ENCODE peak calls at places on chromosome 9, in five cellular contexts. W is NCI-H2029 treated with DMSO at 0.1 percent for 48 hours, B is Right ventricle myocardium superior, C is NCI-H345, K is endodermal cell. Z is an unnamed sample.

GRCh38 chr9:92917176-92917800 is 30.0 kb upstream of the FGD3 start:
- DNase-seq in W (no peak), K (no peak), C (no peak), B (no peak), Z (no peak)

GRCh38 chr9:22452415-22453010 is 5.9 kb downstream of the DMRTA1 start:
- DNase-seq in K (peak), C (peak), W (no peak), B (peak), Z (peak)

GRCh38 chr9:70607926-70608325 is 193.5 kb upstream of the KLF9 start:
- DNase-seq in W (no peak), B (no peak), K (no peak), C (no peak), Z (no peak)

GRCh38 chr9:91560301-91560700 is 136.7 kb upstream of the NFIL3 start:
- DNase-seq in W (no peak), C (no peak), K (no peak), B (no peak), Z (no peak)

GRCh38 chr9:97594414-97594921 is 38.7 kb downstream of the TSTD2 start:
- DNase-seq in W (no peak), C (peak), K (no peak), B (peak), Z (no peak)

GRCh38 chr9:113215142-113215541 is 5.9 kb downstream of the FKBP15 start:
- DNase-seq in K (no peak), C (no peak), W (no peak), B (no peak), Z (no peak)

GRCh38 chr9:122930933-122931850 is at the start of gene ZBTB26:
- DNase-seq in K (peak), B (peak), W (peak), C (peak), Z (peak)

GRCh38 chr9:114691046-114691955 is 9.3 kb upstream of the TEX48 start:
- DNase-seq in B (no peak), C (no peak), K (no peak), W (no peak), Z (no peak)

GRCh38 chr9:116027951-116028350 is 125.6 kb upstream of the PAPPA start:
- DNase-seq in W (no peak), B (no peak), K (no peak), C (no peak), Z (no peak)

GRCh38 chr9:14323083-14323968 is 9.4 kb upstream of the NFIB start:
- DNase-seq in B (no peak), C (peak), K (no peak), W (peak), Z (no peak)

GRCh38 chr9:77085416-77085815 is 66.0 kb downstream of the FOXB2 start:
- DNase-seq in C (no peak), K (no peak), W (no peak), B (no peak), Z (no peak)

GRCh38 chr9:131160416-131161112 is 35.2 kb downstream of the NUP214 start:
- DNase-seq in B (no peak), K (no peak), C (no peak), W (no peak), Z (no peak)

GRCh38 chr9:137130176-137130755 is 8.7 kb upstream of the GRIN1 start:
- DNase-seq in B (peak), W (no peak), C (no peak), K (no peak), Z (no peak)

GRCh38 chr9:133800266-133800665 is 62.1 kb upstream of the SARDH start:
- DNase-seq in K (no peak), B (no peak), W (no peak), C (no peak), Z (no peak)

GRCh38 chr9:135341612-135342169 is 137.9 kb upstream of the PPP1R26 start:
- DNase-seq in K (peak), B (no peak), W (no peak), C (no peak), Z (peak)

GRCh38 chr9:126513159-126514036 is 100.3 kb upstream of the LMX1B start:
- DNase-seq in C (no peak), K (no peak), B (no peak), W (no peak), Z (peak)

GRCh38 chr9:86948153-86948929 is 1.0 kb upstream of the GAS1 start:
- DNase-seq in K (peak), W (no peak), C (peak), B (peak), Z (peak)

GRCh38 chr9:112180387-112180881 is 5.3 kb upstream of the SUSD1 start:
- DNase-seq in W (no peak), B (no peak), K (no peak), C (no peak), Z (no peak)

GRCh38 chr9:137077010-137077747 is at the start of gene UAP1L1:
- DNase-seq in W (no peak), B (peak), C (peak), K (peak), Z (peak)